ENCODE peak calls at places on chromosomes 7 and 10, in five cellular contexts. D, S, V, C and M are unnamed samples.
A peak's percentile ranks its signal among the peaks of the same experiment; 100 is the strongest.

GRCh38 chr7:29102554-29103151 is 43.7 kb downstream of the CPVL start:
- DNase-seq in S (peak; percentile 72), V (peak; percentile 65), C (peak; percentile 27), D (peak; percentile 64), M (no peak)

GRCh38 chr7:13181221-13181620 is 493.8 kb downstream of the ARL4A start:
- DNase-seq in C (no peak), D (no peak), V (peak; percentile 63), S (no peak), M (peak; percentile 24)

GRCh38 chr7:155669717-155670505 is 25.4 kb downstream of the RBM33 start:
- DNase-seq in V (no peak), C (no peak), S (no peak), D (no peak), M (no peak)

GRCh38 chr7:27151341-27151944 is 940 bp downstream of the HOXA3 start:
- DNase-seq in V (no peak), C (no peak), D (peak; percentile 50), S (peak; percentile 81), M (no peak)

GRCh38 chr7:110130669-110131068 is 960.3 kb upstream of the LRRN3 start:
- DNase-seq in S (no peak), C (no peak), D (no peak), V (no peak), M (no peak)

GRCh38 chr10:84665883-84666463 is 337.6 kb downstream of the CCSER2 start:
- DNase-seq in S (no peak), V (peak; percentile 65), D (no peak), C (no peak), M (no peak)

GRCh38 chr10:88095291-88095721 is 231.9 kb downstream of the PTEN start:
- DNase-seq in D (no peak), C (no peak), V (no peak), S (no peak), M (no peak)

GRCh38 chr7:64839910-64840309 is 45.7 kb downstream of the ZNF138 start:
- DNase-seq in D (no peak), V (no peak), C (no peak), S (no peak), M (no peak)

GRCh38 chr7:76300210-76300731 is 2.2 kb upstream of the HSPB1 start:
- DNase-seq in V (no peak), S (no peak), C (no peak), D (no peak), M (no peak)

GRCh38 chr10:89625041-89625765 is 19.8 kb downstream of the PANK1 start:
- DNase-seq in V (no peak), D (no peak), S (no peak), C (no peak), M (no peak)

GRCh38 chr7:14905764-14906163 is 3.2 kb upstream of the DGKB start:
- DNase-seq in C (no peak), D (no peak), S (no peak), V (no peak), M (no peak)

GRCh38 chr7:151835636-151836035 is 41.3 kb downstream of the PRKAG2 start:
- DNase-seq in D (no peak), V (no peak), S (no peak), C (no peak), M (no peak)

GRCh38 chr10:11578802-11579255 is 32.6 kb downstream of the USP6NL start:
- DNase-seq in S (no peak), D (no peak), V (no peak), C (no peak), M (no peak)

GRCh38 chr7:44486693-44487092 is 3.8 kb downstream of the NUDCD3 start:
- DNase-seq in V (no peak), D (no peak), C (no peak), S (no peak), M (no peak)

GRCh38 chr10:113987156-113987555 is 56.5 kb upstream of the ADRB1 start:
- DNase-seq in S (no peak), C (no peak), D (no peak), V (no peak), M (no peak)

GRCh38 chr7:4665661-4666060 is 16.4 kb upstream of the FOXK1 start:
- DNase-seq in S (no peak), D (no peak), C (no peak), V (no peak), M (no peak)

GRCh38 chr7:155744931-155745683 is 67.2 kb downstream of the SHH start:
- DNase-seq in S (no peak), V (no peak), D (no peak), C (no peak), M (no peak)

GRCh38 chr10:112246-112645 is 23.0 kb upstream of the ZMYND11 start:
- DNase-seq in V (no peak), D (no peak), S (no peak), C (no peak), M (no peak)

GRCh38 chr7:2436341-2437104 is 33.1 kb downstream of the CHST12 start:
- DNase-seq in S (no peak), D (no peak), C (no peak), V (no peak), M (no peak)

GRCh38 chr10:88754272-88754671 is 5.5 kb upstream of the LIPN start:
- DNase-seq in S (no peak), D (no peak), V (no peak), C (no peak), M (no peak)

GRCh38 chr10:33735463-33735862 is 401.0 kb upstream of the NRP1 start:
- DNase-seq in C (no peak), V (no peak), D (no peak), S (no peak), M (no peak)

GRCh38 chr7:28685660-28686417 is 272.3 kb downstream of the TRIL start:
- DNase-seq in C (no peak), D (no peak), V (no peak), S (peak; percentile 98), M (peak; percentile 61)

GRCh38 chr7:8290645-8291308 is 28.8 kb upstream of the ICA1 start:
- DNase-seq in C (no peak), V (no peak), S (no peak), D (no peak), M (no peak)

GRCh38 chr10:124403548-124403947 is 15.2 kb downstream of the OAT start:
- DNase-seq in V (peak; percentile 35), S (no peak), C (peak; percentile 67), D (no peak), M (peak; percentile 73)

GRCh38 chr10:124402273-124402672 is 16.4 kb downstream of the OAT start:
- DNase-seq in S (no peak), D (no peak), V (no peak), C (no peak), M (no peak)

GRCh38 chr10:124409696-124410095 is 9.0 kb downstream of the OAT start:
- DNase-seq in C (no peak), S (no peak), V (no peak), D (no peak), M (no peak)

GRCh38 chr10:124408357-124408756 is 10.4 kb downstream of the OAT start:
- DNase-seq in C (no peak), D (no peak), S (no peak), V (no peak), M (no peak)

DNA sequence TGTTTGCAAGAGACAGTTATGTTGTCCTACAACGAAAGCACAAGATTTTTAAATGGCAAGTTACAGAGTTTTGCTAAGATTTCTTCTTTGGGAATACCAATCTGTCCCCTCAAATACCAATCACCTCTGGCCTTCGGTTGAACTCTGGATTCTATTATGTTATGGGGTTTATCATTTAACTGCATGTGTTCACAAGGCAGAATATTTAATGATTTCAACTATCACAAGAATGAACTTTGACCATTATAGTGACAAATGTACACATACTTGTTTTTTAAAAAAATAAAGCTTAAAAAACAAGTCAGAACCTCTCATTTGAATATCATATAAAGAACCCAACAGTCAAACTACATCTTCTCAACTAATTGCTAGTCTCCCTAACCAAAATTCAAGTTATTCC is 11.3 kb downstream of the OAT start:
- DNase-seq in S (no peak), C (no peak), D (no peak), V (no peak), M (no peak)
- H3K36me3 ChIP-seq in S (peaks cover 53% of the 10 kb centered on the region), C (no peaks in the 10 kb centered on the region), D (peaks cover 8% of the 10 kb centered on the region), V (peaks cover 64% of the 10 kb centered on the region), M (peaks cover 6% of the 10 kb centered on the region)

GRCh38 chr10:28593811-28594210 is 60.9 kb downstream of the WAC start:
- DNase-seq in S (no peak), C (no peak), V (no peak), D (no peak), M (no peak)
- H3K36me3 ChIP-seq in S (peaks cover 30% of the 10 kb centered on the region), C (peaks cover 19% of the 10 kb centered on the region), V (peaks cover 28% of the 10 kb centered on the region), D (peaks cover 22% of the 10 kb centered on the region), M (peaks cover 100% of the 10 kb centered on the region)

GRCh38 chr10:86447422-86447821 is 74.2 kb downstream of the WAPL start:
- DNase-seq in C (no peak), S (no peak), D (no peak), V (no peak), M (no peak)

GRCh38 chr10:86450806-86451603 is 70.6 kb downstream of the WAPL start:
- DNase-seq in S (no peak), D (no peak), V (no peak), C (no peak), M (no peak)

GRCh38 chr10:86446987-86447386 is 74.6 kb downstream of the WAPL start:
- DNase-seq in C (no peak), V (no peak), S (no peak), D (no peak), M (no peak)

GRCh38 chr10:86451604-86451960 is 70.0 kb downstream of the WAPL start:
- DNase-seq in D (no peak), S (no peak), C (no peak), V (no peak), M (no peak)

GRCh38 chr10:86449926-86450558 is 71.5 kb downstream of the WAPL start:
- DNase-seq in D (no peak), V (no peak), C (no peak), S (no peak), M (no peak)
- H3K36me3 ChIP-seq in D (peaks cover 28% of the 10 kb centered on the region), V (peaks cover 86% of the 10 kb centered on the region), C (peaks cover 17% of the 10 kb centered on the region), S (peaks cover 38% of the 10 kb centered on the region), M (peaks cover 24% of the 10 kb centered on the region)

GRCh38 chr10:13331641-13332040 is 16.5 kb downstream of the SEPHS1 start:
- DNase-seq in S (no peak), C (no peak), D (no peak), V (no peak), M (no peak)
- H3K36me3 ChIP-seq in S (peaks cover 78% of the 10 kb centered on the region), C (peaks cover 8% of the 10 kb centered on the region), D (peaks cover 15% of the 10 kb centered on the region), V (peaks cover 29% of the 10 kb centered on the region), M (peaks cover 28% of the 10 kb centered on the region)

GRCh38 chr10:18583575-18584270 is 67.7 kb downstream of the NSUN6 start:
- DNase-seq in S (no peak), V (no peak), D (no peak), C (no peak), M (no peak)

GRCh38 chr10:18577823-18578685 is 73.3 kb downstream of the NSUN6 start:
- DNase-seq in S (no peak), C (no peak), V (no peak), D (no peak), M (no peak)

DNA sequence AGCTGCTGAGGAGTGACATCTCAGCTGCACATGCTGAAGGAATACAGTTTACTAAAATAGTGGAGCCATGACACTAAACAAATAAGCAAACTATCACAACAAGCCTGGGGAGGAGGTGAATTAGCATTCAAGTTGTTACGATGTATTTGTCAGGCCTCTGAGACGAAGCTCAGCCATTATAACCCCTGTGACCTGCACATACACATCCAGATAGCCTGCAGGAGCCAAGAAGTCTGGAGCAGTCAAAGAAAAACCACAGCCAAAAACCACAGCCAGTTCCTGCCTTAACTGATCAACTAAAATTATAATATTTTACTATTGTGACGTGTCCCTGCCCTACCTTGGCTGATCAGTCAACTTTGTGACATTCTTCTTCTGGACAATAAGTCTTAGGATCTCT is 68.6 kb downstream of the NSUN6 start:
- DNase-seq in V (no peak), D (no peak), C (no peak), S (no peak), M (no peak)
- H3K36me3 ChIP-seq in V (no peaks in the 10 kb centered on the region), D (peaks cover 2% of the 10 kb centered on the region), C (peaks cover 3% of the 10 kb centered on the region), S (peaks cover 20% of the 10 kb centered on the region), M (peaks cover 2% of the 10 kb centered on the region)